ENCODE peak calls at places on chromosomes 3 and 15, in nine cellular contexts. G is lower leg skin; B is CD8-positive, alpha-beta T cell; D is cardiac muscle cell; W is PC-3; A is PC-9; H is hepatocyte; Q is coronary artery; L is ovary. N is an unnamed sample.

GRCh38 chr15:71448688-71449114 is 333.4 kb downstream of the THSD4 start:
- DNase-seq in G (peak), B (no peak), D (peak), W (peak), A (peak), H (peak), Q (no peak), L (no peak), N (peak)

GRCh38 chr15:41494190-41494921 is 682 bp downstream of the ITPKA start:
- DNase-seq in G (no peak), B (no peak), D (no peak), W (peak), A (no peak), H (peak), Q (no peak), L (no peak), N (no peak)

GRCh38 chr3:125916376-125916978 is 52.5 kb upstream of the ROPN1B start:
- DNase-seq in G (no peak), B (peak), D (peak), W (peak), A (peak), H (peak), Q (peak), L (peak), N (peak)

GRCh38 chr3:17935217-17935616 is 192.8 kb upstream of the TBC1D5 start:
- DNase-seq in G (no peak), B (no peak), D (peak), W (no peak), A (no peak), H (peak), Q (no peak), L (no peak), N (no peak)

GRCh38 chr3:196662711-196663571 is 23.4 kb downstream of the NRROS start:
- DNase-seq in G (no peak), B (no peak), D (peak), W (no peak), A (no peak), H (no peak), Q (no peak), L (no peak), N (no peak)

GRCh38 chr3:188868803-188869202 is 303.0 kb upstream of the TPRG1 start:
- DNase-seq in G (no peak), B (no peak), D (no peak), W (no peak), A (no peak), H (no peak), Q (no peak), L (no peak), N (peak)

GRCh38 chr3:197800379-197800778 is 9.3 kb downstream of the LRCH3 start:
- DNase-seq in G (no peak), B (no peak), D (peak), W (no peak), A (no peak), H (no peak), Q (no peak), L (no peak), N (no peak)

GRCh38 chr3:42979044-42979962 is at the start of gene GASK1A:
- DNase-seq in G (no peak), B (no peak), D (peak), W (peak), A (no peak), H (peak), Q (no peak), L (peak), N (peak)

GRCh38 chr3:18424862-18425640 is at the start of gene SATB1:
- DNase-seq in G (peak), B (peak), D (peak), W (peak), A (no peak), H (peak), Q (peak), L (peak), N (no peak)

GRCh38 chr3:58008140-58009025 is at the start of gene FLNB:
- DNase-seq in G (no peak), B (peak), D (peak), W (peak), A (peak), H (peak), Q (peak), L (peak), N (no peak)

GRCh38 chr3:181755959-181756358 is 44.2 kb downstream of the SOX2 start:
- DNase-seq in G (no peak), B (no peak), D (no peak), W (no peak), A (no peak), H (no peak), Q (no peak), L (no peak), N (no peak)

GRCh38 chr3:187022403-187023029 is 92.2 kb downstream of the ST6GAL1 start:
- DNase-seq in G (no peak), B (no peak), D (no peak), W (no peak), A (no peak), H (no peak), Q (no peak), L (no peak), N (no peak)

GRCh38 chr3:197151562-197151961 is 121.9 kb upstream of the MELTF start:
- DNase-seq in G (peak), B (no peak), D (peak), W (peak), A (peak), H (peak), Q (no peak), L (no peak), N (peak)

GRCh38 chr3:123365450-123366143 is 83.3 kb downstream of the ADCY5 start:
- DNase-seq in G (no peak), B (no peak), D (peak), W (peak), A (no peak), H (peak), Q (no peak), L (peak), N (no peak)

GRCh38 chr3:27483117-27484001 is 825 bp downstream of the SLC4A7 start:
- DNase-seq in G (peak), B (peak), D (peak), W (peak), A (peak), H (peak), Q (peak), L (peak), N (no peak)

GRCh38 chr15:35023794-35024193 is 35.7 kb upstream of the ZNF770 start:
- DNase-seq in G (no peak), B (no peak), D (no peak), W (peak), A (peak), H (no peak), Q (no peak), L (no peak), N (no peak)

DNA sequence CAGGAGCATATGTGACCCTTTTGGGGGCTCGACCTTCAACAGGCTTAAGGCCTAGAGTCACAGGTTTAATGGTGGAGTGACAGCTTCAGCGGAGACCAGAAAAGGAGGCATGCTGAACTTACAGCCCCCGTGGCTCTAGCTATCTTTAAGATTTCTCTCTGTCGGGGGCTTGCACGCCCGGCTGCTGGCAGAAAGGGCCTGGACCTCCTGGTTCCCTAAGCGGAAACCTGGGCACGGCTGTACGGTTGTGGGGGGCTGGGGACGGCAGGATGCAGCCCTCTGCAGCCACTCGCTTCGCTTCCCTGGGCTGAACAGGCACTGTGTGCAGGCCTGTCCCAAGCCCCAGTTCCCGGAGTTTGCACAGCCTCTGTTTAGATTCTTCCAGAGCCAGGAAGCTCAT is 513 bp upstream of the CACNA2D2 start:
- DNase-seq in G (no peak), B (no peak), D (no peak), W (no peak), A (no peak), H (no peak), Q (no peak), L (no peak), N (no peak)
- H3K4me3 ChIP-seq in G (no peak), B (peak), D (peak), W (peak), A (no peak), H (no peak), Q (peak), L (peak), N (peak)

GRCh38 chr15:89075121-89075640 is 13.1 kb upstream of the ABHD2 start:
- DNase-seq in G (no peak), B (no peak), D (no peak), W (no peak), A (no peak), H (no peak), Q (no peak), L (no peak), N (no peak)
- TF ChIP-seq CTCF in G (no peak), B (no peak), D (no peak), W (no peak), A (no peak), H (no peak), Q (no peak), L (no peak), N (no peak)

GRCh38 chr3:116056280-116056679 is 389.0 kb downstream of the LSAMP start:
- DNase-seq in G (no peak), B (no peak), D (no peak), W (no peak), A (no peak), H (no peak), Q (no peak), L (no peak), N (no peak)
- H3K4me3 ChIP-seq in G (no peak), B (no peak), D (no peak), W (no peak), A (no peak), H (no peak), Q (no peak), L (no peak), N (no peak)

GRCh38 chr3:165210132-165210531 is 13.9 kb upstream of the SLITRK3 start:
- DNase-seq in G (no peak), B (no peak), D (no peak), W (peak), A (no peak), H (no peak), Q (no peak), L (no peak), N (no peak)
- TF ChIP-seq CTCF in G (no peak), B (no peak), D (peak), W (peak), A (peak), H (peak), Q (no peak), L (no peak), N (peak)

DNA sequence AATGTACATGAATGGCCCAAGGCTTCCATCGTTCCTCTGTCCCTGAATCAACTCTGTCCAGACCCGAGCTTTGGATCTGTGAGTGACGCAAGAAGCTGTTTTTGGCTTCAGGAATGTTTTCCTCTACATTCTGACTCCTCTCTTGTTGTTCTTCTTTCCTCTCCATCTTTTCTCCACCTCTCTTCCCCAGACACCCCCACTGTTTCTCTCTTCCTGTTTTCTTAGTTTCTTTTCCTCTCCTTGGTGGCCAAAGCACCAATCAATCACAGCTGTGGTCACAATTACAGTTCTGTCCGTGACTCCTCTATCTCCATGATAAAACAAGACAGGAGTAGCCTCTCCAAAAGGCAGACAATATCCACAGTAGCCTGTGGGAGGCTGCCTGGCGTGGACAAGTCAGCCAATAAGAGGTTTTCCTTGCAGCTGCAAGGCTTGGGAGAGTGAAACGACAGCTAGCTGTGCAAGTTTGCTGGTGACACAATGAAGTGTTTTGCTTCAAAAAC is 4.9 kb upstream of the TMEM212 start:
- DNase-seq in G (peak), B (no peak), D (peak), W (no peak), A (no peak), H (no peak), Q (no peak), L (peak), N (no peak)
- H3K4me3 ChIP-seq in G (no peak), B (no peak), D (no peak), W (no peak), A (no peak), H (no peak), Q (peak), L (no peak), N (no peak)

GRCh38 chr15:74730619-74731316 is 5.4 kb upstream of the CYP1A1 start:
- DNase-seq in G (no peak), B (no peak), D (no peak), W (no peak), A (no peak), H (peak), Q (no peak), L (no peak), N (no peak)
- TF ChIP-seq CTCF in G (no peak), B (no peak), D (no peak), W (no peak), A (no peak), H (no peak), Q (no peak), L (no peak), N (no peak)

GRCh38 chr3:183906234-183906921 is 21.7 kb upstream of the PARL start:
- DNase-seq in G (no peak), B (no peak), D (no peak), W (no peak), A (no peak), H (no peak), Q (no peak), L (no peak), N (no peak)
- H3K4me3 ChIP-seq in G (no peak), B (no peak), D (no peak), W (no peak), A (no peak), H (no peak), Q (no peak), L (no peak), N (no peak)

GRCh38 chr3:53677406-53677805 is 168.8 kb downstream of the CHDH start:
- DNase-seq in G (no peak), B (no peak), D (no peak), W (peak), A (no peak), H (no peak), Q (no peak), L (no peak), N (no peak)
- TF ChIP-seq CTCF in G (no peak), B (no peak), D (peak), W (peak), A (no peak), H (peak), Q (no peak), L (no peak), N (peak)

GRCh38 chr3:131028844-131029243 is 2.2 kb downstream of the NEK11 start:
- DNase-seq in G (no peak), B (no peak), D (no peak), W (no peak), A (no peak), H (no peak), Q (no peak), L (no peak), N (no peak)

GRCh38 chr3:131020122-131020693 is 6.4 kb downstream of the ASTE1 start:
- DNase-seq in G (no peak), B (no peak), D (no peak), W (no peak), A (no peak), H (no peak), Q (no peak), L (no peak), N (no peak)

GRCh38 chr3:131026321-131027151 is at the start of the genes ASTE1 and NEK11:
- DNase-seq in G (peak), B (peak), D (peak), W (peak), A (peak), H (peak), Q (peak), L (peak), N (peak)

DNA sequence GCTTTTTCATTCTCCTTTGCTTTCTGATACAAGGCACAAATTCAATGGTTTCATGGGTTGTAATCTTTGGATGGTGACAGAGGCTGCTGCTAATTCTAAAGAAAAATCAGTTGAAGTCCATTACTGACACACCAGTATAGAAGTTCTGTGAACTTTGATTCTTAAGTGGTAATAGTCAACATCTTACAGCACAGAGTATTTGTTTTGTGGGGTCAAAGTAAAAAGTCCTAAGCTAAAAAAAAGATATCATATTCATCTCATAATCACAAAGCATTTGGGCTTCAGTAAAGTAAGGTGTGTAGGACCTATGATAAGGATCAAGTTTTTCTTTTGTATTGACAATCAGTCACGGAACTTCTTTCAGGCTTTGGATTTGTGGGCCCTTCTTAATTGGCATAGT is 1.1 kb downstream of the ASTE1 start:
- DNase-seq in G (no peak), B (no peak), D (no peak), W (no peak), A (no peak), H (no peak), Q (no peak), L (no peak), N (no peak)
- H3K4me3 ChIP-seq in G (no peak), B (peak), D (no peak), W (peak), A (peak), H (no peak), Q (peak), L (peak), N (peak)